ENCODE peak calls at places on chromosomes 5 and 9, in nine cellular contexts. N is heart left ventricle, O is NB4, T is IMR-90, E is transverse colon, F is A549, P is suprapubic skin, L is endothelial cell of umbilical vein, C is HCT116. H is an unnamed sample.

GRCh38 chr9:117772960-117773359 is 68.8 kb downstream of the TLR4 start:
- DNase-seq in O (peak), P (no peak), E (peak), C (no peak), N (no peak), L (peak), T (no peak), F (no peak), H (no peak)

GRCh38 chr5:141680751-141681201 is 1.3 kb downstream of the ARAP3 start:
- DNase-seq in C (no peak), T (peak), L (peak), P (no peak), N (peak), F (no peak), E (peak), O (peak), H (no peak)

GRCh38 chr5:1228121-1228520 is 2.9 kb downstream of the SLC6A18 start:
- DNase-seq in O (no peak), T (no peak), N (no peak), L (no peak), E (no peak), P (no peak), C (no peak), F (no peak), H (no peak)

GRCh38 chr9:124297553-124297905 is 39.8 kb downstream of the NEK6 start:
- DNase-seq in P (no peak), O (no peak), N (peak), E (peak), L (peak), C (peak), T (peak), F (peak), H (no peak)

GRCh38 chr5:170633235-170634041 is 129.6 kb downstream of the KCNIP1 start:
- DNase-seq in L (peak), P (no peak), T (peak), F (peak), N (peak), O (peak), C (peak), E (peak), H (peak)

GRCh38 chr9:134571326-134571871 is 70.2 kb upstream of the COL5A1 start:
- DNase-seq in C (no peak), O (no peak), L (no peak), T (no peak), N (no peak), P (peak), E (no peak), F (no peak), H (no peak)

GRCh38 chr9:87910821-87911220 is 6.9 kb upstream of the SPATA31C1 start:
- DNase-seq in F (no peak), T (no peak), O (no peak), E (no peak), N (no peak), L (no peak), P (no peak), C (no peak), H (no peak)

GRCh38 chr5:146878471-146879172 is at the start of gene PPP2R2B:
- DNase-seq in C (no peak), F (peak), P (no peak), E (peak), T (peak), O (no peak), L (no peak), N (peak), H (no peak)

GRCh38 chr9:114852050-114852594 is 46.3 kb upstream of the TNFSF15 start:
- DNase-seq in P (no peak), F (no peak), L (no peak), N (no peak), T (peak), C (no peak), O (peak), E (no peak), H (no peak)

GRCh38 chr9:77857513-77858298 is 173.9 kb downstream of the GNAQ start:
- DNase-seq in O (no peak), N (no peak), P (no peak), C (no peak), L (no peak), F (no peak), E (no peak), T (no peak), H (no peak)

GRCh38 chr5:149448831-149449714 is 70.0 kb upstream of the IL17B start:
- DNase-seq in L (peak), F (peak), P (no peak), C (no peak), E (peak), O (peak), T (no peak), N (no peak), H (peak)

GRCh38 chr9:122261469-122261881 is 3.2 kb downstream of the RBM18 start:
- DNase-seq in F (peak), E (peak), N (peak), C (no peak), P (peak), T (peak), O (peak), L (peak), H (peak)

GRCh38 chr5:19626218-19626617 is 361.8 kb downstream of the CDH18 start:
- DNase-seq in C (no peak), F (no peak), L (no peak), P (no peak), E (no peak), T (no peak), O (no peak), N (no peak), H (no peak)

GRCh38 chr5:139273322-139273571 is 20.3 kb upstream of the MATR3 start:
- DNase-seq in N (no peak), F (peak), P (no peak), T (no peak), O (no peak), E (no peak), C (no peak), L (no peak), H (no peak)

GRCh38 chr5:139273572-139274264 is 19.8 kb upstream of the MATR3 start:
- DNase-seq in T (peak), F (peak), O (peak), C (peak), E (peak), P (peak), L (peak), N (peak), H (peak)

GRCh38 chr5:139276426-139276825 is 17.1 kb upstream of the MATR3 start:
- DNase-seq in T (no peak), N (no peak), O (no peak), F (no peak), C (no peak), L (no peak), P (no peak), E (no peak), H (no peak)

GRCh38 chr5:139277171-139277570 is 16.4 kb upstream of the MATR3 start:
- DNase-seq in P (no peak), F (no peak), O (no peak), C (no peak), T (no peak), N (no peak), L (peak), E (no peak), H (no peak)

DNA sequence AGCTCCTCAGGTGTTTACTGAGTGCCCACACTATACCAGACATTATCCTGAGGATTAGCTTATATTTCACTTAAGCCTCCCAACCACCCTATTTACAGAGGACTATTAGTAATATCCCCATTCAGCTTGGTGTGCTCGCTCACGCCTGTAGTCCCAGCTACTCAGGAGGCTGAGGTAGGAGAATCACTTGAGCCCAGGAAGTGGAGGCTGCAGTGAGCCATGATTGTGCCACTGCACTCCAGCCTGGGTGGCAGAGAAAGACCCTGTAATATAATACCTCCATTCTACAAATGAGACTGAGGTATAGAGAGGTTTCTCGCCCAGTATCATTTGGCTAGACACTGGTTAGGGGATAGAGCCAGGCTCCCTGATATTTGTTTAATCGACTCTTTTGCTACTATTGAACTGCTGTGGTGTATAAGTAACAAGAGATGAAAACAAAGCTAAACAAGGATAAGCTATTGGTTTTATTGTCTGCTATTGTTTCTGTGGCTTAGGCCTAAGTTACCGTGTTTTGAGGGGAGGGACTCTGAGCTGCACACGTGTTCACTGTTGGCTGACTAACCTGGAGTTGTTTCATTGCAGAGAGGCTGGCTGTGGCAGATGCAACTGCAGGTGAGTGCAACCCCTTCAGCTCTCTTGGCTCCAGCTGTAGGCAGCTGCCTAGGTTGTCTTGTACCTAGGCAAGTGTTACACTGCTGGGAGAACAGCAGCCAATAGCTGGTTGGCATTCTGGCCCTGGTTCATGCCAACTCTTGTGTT is 17.8 kb upstream of the MATR3 start:
- DNase-seq in L (no peak), O (peak), F (no peak), E (peak), C (no peak), N (no peak), T (no peak), P (no peak), H (no peak)
- TF ChIP-seq POLR2A in L (peak), O (no peak), F (no peak), E (no peak), C (no peak), N (no peak), T (no peak), P (no peak), H (no peak)

DNA sequence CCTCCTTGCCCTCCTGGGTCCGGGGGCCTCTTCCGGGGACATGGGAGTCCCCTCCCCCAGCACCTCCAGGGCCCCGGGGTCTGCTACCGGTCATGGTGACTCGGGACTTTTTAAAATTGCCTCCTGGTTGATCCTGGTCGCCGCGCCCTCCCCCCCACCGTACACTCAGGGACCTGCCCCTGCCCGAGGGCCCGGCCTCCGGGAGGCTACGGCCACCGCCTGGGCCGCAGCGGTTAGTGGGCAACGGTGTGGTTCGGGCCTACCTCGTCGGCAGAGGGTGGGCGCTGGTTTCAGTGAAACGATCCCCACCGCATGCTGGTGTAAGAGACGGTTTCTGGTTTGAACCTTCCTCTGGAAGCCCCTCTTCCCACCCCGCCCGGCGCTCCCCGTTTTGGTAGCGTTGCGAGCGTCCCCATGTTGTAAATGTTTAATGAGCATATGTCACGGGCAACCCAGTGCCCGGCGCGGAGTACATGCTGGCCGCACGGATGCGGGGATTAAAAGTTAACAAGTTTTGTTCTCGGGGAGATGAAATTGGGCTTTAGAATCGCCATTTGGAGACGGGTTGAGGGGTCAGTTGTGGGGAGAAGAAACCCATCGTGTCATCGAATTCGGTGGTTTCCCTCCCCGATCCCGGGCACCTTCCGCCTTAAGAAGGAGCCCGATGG is 1.2 kb downstream of the LARP1 start:
- DNase-seq in C (no peak), T (no peak), P (peak), F (peak), L (peak), E (peak), O (peak), N (peak), H (peak)
- TF ChIP-seq POLR2A in C (peak), T (peak), P (no peak), F (no peak), L (no peak), E (peak), O (no peak), N (no peak), H (no peak)

GRCh38 chr5:112163435-112163834 is 255.6 kb downstream of the EPB41L4A start:
- DNase-seq in P (no peak), E (no peak), C (no peak), L (no peak), F (no peak), T (no peak), O (no peak), N (no peak), H (no peak)
- TF ChIP-seq POLR2A in P (no peak), E (no peak), C (no peak), L (no peak), F (no peak), T (no peak), O (no peak), N (no peak), H (no peak)

DNA sequence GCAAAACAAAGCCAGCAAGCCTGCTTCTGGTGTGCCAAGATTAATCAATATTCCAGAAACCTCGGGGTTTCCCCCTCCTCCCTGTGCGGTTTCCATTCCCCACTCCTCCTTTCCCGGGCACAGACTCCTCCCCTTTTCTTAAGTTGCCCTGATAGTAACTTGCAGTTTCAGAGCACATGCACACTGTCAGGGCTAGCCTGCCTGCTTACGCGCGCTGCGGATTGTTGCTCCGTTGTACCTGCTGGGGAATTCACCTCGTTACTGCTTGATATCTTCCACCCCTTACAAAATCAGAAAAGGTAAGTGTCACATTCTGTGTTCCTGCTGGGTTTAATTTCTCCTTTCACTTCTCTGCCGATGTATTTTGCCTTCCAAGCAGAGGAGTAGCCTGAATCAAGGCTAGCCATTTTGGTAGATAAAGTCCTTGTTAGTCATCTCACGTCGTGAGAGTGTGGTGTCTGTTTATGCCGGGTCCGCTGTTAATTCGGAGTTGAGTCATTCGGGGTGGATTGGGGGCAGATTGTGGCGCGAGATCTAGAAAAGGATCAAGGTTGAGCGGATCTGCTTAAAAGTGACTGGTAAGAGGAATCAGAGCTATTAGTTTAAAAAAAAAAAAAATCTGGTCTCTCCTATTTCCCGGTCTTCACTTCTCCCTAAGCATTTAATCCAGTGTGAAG is at the start of gene SLC1A3:
- DNase-seq in N (peak), L (peak), F (peak), T (peak), C (peak), O (peak), E (peak), P (peak), H (peak)
- TF ChIP-seq POLR2A in N (no peak), L (no peak), F (no peak), T (no peak), C (peak), O (peak), E (peak), P (peak), H (no peak)

DNA sequence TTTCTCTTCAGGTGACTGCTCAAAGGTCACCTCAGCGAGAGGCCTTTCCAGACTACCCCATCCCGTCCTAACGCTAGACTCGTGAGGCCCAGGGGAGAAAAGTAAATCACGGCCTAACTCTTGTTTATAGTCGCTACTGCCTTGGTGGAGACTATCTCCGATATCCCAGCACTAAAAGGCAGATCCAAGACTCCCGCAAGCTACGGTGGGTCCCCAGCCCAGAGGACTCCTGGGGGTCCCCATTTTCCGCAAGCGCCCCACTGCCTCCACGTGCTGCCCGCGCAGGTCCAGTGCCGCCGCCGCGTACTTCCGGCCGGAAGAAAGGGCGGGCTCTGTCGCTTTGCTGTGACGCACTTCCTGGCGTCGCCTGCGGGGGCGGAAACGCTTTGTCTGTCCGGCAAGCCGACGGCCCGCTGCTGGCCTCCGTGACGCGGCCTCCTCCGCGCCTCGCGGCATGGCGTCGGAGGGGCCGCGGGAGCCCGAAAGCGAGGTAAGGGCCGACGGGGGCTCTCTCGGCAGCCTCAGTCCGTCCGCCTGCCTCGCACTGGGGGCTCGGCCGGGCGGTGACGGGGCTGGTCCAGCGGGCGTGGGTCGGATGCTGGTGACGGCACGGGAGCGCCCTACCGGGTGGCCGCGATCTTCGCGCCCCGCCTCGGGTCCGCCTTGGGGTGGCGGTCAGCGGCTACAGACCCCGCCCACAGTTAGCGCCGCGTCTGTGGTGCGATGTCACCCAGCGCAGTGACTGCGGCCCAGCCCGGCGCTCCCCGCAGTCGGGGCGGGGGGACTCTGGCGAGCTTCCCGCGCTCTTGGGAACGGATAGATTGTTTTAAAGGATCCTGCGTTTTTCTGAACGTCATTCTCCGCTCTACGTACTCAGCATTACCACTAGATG is at the start of gene SECISBP2:
- DNase-seq in E (peak), P (peak), L (peak), N (peak), O (peak), T (peak), C (peak), F (peak), H (peak)
- TF ChIP-seq POLR2A in E (peak), P (peak), L (peak), N (peak), O (peak), T (peak), C (no peak), F (peak), H (peak)

GRCh38 chr5:75361310-75361709 is 24.3 kb downstream of the HMGCR start:
- DNase-seq in T (no peak), N (no peak), F (no peak), O (no peak), E (no peak), P (no peak), L (no peak), C (no peak), H (no peak)

GRCh38 chr5:75363111-75363510 is 26.1 kb downstream of the HMGCR start:
- DNase-seq in N (no peak), F (no peak), O (no peak), L (no peak), P (no peak), C (no peak), T (no peak), E (peak), H (no peak)

GRCh38 chr5:75363726-75364495 is 26.9 kb downstream of the HMGCR start:
- DNase-seq in P (no peak), L (no peak), E (peak), T (no peak), N (peak), F (peak), C (no peak), O (peak), H (no peak)

GRCh38 chr5:75364571-75365280 is 27.7 kb downstream of the HMGCR start:
- DNase-seq in P (no peak), E (no peak), T (no peak), F (no peak), N (no peak), C (no peak), L (no peak), O (no peak), H (no peak)

GRCh38 chr5:75362474-75362975 is 25.5 kb downstream of the HMGCR start:
- DNase-seq in E (no peak), L (no peak), P (no peak), T (no peak), C (no peak), F (no peak), O (no peak), N (no peak), H (no peak)
- TF ChIP-seq POLR2A in E (no peak), L (no peak), P (no peak), T (no peak), C (no peak), F (no peak), O (no peak), N (no peak), H (no peak)

GRCh38 chr9:35664531-35665470 is at the start of gene ARHGEF39:
- DNase-seq in N (peak), O (peak), C (peak), P (no peak), T (peak), F (peak), L (peak), E (peak), H (peak)
- TF ChIP-seq POLR2A in N (no peak), O (peak), C (peak), P (no peak), T (peak), F (peak), L (peak), E (peak), H (peak)